ENCODE peak calls at places on chromosomes 2 and 18, in five cellular contexts. W is endothelial cell, C is bronchial epithelial cell, M is cardiac muscle cell, E is heart left ventricle. P is an unnamed sample.

GRCh38 chr2:20509766-20510490 is 63.1 kb downstream of the RHOB start:
- DNase-seq in W (no peak), C (peak), M (peak), E (no peak), P (no peak)

GRCh38 chr18:71398530-71398929 is 1109.7 kb downstream of the SOCS6 start:
- DNase-seq in W (no peak), C (no peak), M (peak), E (no peak), P (peak)

GRCh38 chr2:199485732-199486335 is 28.1 kb upstream of the SATB2 start:
- DNase-seq in W (peak), C (peak), M (peak), E (no peak), P (peak)

GRCh38 chr18:44098551-44099098 is 582.1 kb upstream of the SETBP1 start:
- DNase-seq in W (peak), C (peak), M (peak), E (no peak), P (no peak)

GRCh38 chr2:42848270-42848669 is 55.9 kb upstream of the HAAO start:
- DNase-seq in W (no peak), C (no peak), M (no peak), E (no peak), P (no peak)

GRCh38 chr2:105411720-105412407 is 13.0 kb upstream of the FHL2 start:
- DNase-seq in W (no peak), C (peak), M (no peak), E (no peak), P (no peak)

GRCh38 chr2:118223487-118224136 is 135.3 kb downstream of the INSIG2 start:
- DNase-seq in W (peak), C (no peak), M (peak), E (no peak), P (peak)

GRCh38 chr18:44180683-44181082 is 500.0 kb upstream of the SETBP1 start:
- DNase-seq in W (no peak), C (peak), M (peak), E (no peak), P (no peak)

GRCh38 chr2:190359896-190360376 is 16.5 kb downstream of the INPP1 start:
- DNase-seq in W (no peak), C (no peak), M (peak), E (peak), P (no peak)

GRCh38 chr2:240502430-240503121 is 55.2 kb downstream of the ANKMY1 start:
- DNase-seq in W (no peak), C (no peak), M (no peak), E (no peak), P (no peak)

GRCh38 chr2:201220102-201220570 is 37.2 kb downstream of the CASP10 start:
- DNase-seq in W (peak), C (peak), M (peak), E (no peak), P (no peak)

GRCh38 chr2:24929230-24929629 is 9.2 kb upstream of the ADCY3 start:
- DNase-seq in W (no peak), C (no peak), M (no peak), E (no peak), P (no peak)
- TF ChIP-seq CTCF in W (no peak), C (no peak), M (no peak), E (no peak), P (no peak)

GRCh38 chr18:686339-687111 is 25.9 kb downstream of the ENOSF1 start:
- DNase-seq in W (no peak), C (no peak), M (peak), E (no peak), P (peak)
- TF ChIP-seq CTCF in W (no peak), C (no peak), M (no peak), E (no peak), P (no peak)

GRCh38 chr2:239396881-239397681 is 3.7 kb downstream of the HDAC4 start:
- DNase-seq in W (no peak), C (peak), M (no peak), E (peak), P (no peak)
- TF ChIP-seq CTCF in W (no peak), C (peak), M (no peak), E (no peak), P (no peak)

GRCh38 chr2:15939854-15940660 is at the start of gene MYCN:
- DNase-seq in W (peak), C (peak), M (peak), E (peak), P (peak)
- TF ChIP-seq CTCF in W (peak), C (peak), M (peak), E (no peak), P (peak)

GRCh38 chr2:69723791-69724190 is 18.1 kb upstream of the ANXA4 start:
- DNase-seq in W (no peak), C (no peak), M (no peak), E (no peak), P (no peak)

GRCh38 chr2:69720922-69721491 is 20.9 kb upstream of the ANXA4 start:
- DNase-seq in W (no peak), C (no peak), M (no peak), E (no peak), P (no peak)

GRCh38 chr2:69717902-69718301 is 24.0 kb upstream of the ANXA4 start:
- DNase-seq in W (no peak), C (peak), M (no peak), E (no peak), P (no peak)

GRCh38 chr2:69718338-69718965 is 23.5 kb upstream of the ANXA4 start:
- DNase-seq in W (no peak), C (peak), M (no peak), E (no peak), P (no peak)

DNA sequence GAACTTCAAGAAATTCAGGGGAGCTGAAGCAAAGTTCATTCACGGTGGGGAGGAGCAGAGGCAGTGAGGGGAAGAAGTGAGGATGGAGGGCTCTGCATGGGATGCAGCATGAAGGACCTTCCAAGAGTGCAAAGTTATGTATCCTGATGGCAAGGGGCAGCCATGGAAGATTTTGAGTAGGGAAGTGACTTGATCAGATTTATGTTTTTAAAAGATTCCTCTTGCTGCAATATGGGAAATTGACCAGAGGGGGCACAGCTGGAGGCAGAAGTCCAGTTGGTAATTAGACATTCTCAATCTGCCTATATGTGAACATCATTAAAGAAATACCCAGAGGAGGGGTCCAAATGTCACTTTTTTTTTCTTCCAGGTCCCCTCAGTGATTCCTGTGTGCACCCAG is 21.5 kb upstream of the ANXA4 start:
- DNase-seq in W (peak), C (no peak), M (peak), E (no peak), P (no peak)
- TF ChIP-seq CTCF in W (peak), C (peak), M (peak), E (peak), P (peak)

DNA sequence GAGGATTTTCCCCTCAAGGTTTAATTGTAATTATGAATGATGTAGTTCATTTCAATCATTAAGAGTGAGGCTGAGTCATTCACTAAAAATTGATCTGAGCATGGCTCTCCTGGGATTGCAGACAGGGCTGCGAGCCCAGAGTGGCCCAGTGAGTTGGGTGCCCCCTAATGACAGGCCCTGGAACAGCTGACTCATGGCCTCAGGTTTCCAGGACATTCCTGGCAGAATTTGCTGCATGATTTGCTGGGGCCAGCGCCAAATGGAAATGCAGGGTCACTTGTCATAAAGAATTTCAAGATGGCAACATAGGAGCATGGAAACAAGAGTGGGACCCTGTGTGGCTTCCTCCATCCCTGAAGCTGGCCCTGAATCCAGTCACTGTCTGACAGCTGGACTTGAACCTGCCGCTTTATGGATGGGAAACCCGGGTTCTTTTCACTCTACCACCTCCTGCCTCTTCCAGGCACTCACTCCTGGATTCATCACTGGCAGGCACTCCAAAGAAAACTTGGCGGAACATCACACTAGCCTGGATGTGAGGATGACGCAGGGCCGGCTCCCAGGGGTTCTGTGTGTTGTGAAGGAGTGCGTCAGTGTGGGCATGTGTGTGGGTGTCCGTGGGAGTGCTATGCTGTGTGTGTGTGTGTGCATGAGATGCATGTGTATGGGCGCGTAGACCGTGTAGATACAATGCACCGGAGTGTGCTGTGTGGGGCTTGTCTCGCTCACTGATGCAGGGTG is 15.2 kb downstream of the OTOF start:
- DNase-seq in W (peak), C (peak), M (peak), E (peak), P (peak)
- TF ChIP-seq CTCF in W (peak), C (peak), M (peak), E (peak), P (peak)

DNA sequence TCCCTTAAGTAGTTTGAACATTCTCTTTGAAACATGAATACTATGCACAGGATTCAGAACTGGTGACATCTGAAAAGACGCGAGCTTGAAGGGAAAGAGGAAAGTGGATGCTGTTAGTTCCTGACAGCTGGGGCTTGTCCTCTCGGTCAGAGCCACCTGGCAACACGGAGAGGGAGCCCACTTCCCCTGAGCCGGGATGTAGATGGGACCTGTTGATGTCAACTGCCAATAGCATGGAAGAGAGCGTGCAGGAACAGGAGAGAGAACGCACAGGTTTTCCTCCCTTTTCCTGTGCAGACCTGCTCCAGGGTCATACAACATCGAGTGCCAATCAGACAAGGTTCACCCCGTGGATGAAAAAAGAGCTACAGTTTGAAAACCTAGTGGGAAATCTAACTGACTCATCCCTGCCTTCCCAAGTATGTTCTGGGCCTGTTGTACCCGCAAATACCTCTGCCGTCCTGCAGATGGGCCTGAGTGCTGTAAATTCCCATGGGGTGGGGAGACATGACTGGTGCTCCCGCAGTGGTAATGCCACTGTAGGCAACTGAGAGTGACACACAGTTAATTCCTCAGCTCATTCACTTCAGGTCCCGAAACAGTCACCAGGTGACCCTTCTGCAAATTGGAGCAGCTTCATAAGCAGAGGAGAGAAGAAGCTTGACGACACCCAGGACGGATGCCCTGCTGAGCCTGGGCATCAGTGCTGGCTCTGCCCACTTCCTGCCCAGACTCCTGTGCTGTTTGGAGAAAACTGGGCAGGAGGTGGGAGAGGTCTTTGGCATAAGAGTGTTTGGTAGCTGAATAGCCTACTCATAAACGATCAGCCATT is 13.9 kb upstream of the MBP start:
- DNase-seq in W (no peak), C (peak), M (no peak), E (no peak), P (no peak)
- TF ChIP-seq CTCF in W (no peak), C (no peak), M (no peak), E (no peak), P (no peak)

P was measured in neural crest cell.